ENCODE peak calls at places on chromosomes 4 and X, in six cellular contexts. O is GM19239; U is breast epithelium; S is stimulated activated CD4-positive, alpha-beta T cell treated with anti-CD3 and anti-CD28 coated beads, Interleukin-2, amount 100 ng/mL, for 48 hours; D is RPMI7951; Z is mesendoderm. R is an unnamed sample.

GRCh38 chr4:56976878-56977320 is 507 bp downstream of the NOA1 start:
- DNase-seq in Z (peak), S (peak), U (no peak), D (no peak), O (peak), R (no peak)

GRCh38 chr4:16289872-16290554 is 63.7 kb upstream of the TAPT1 start:
- DNase-seq in U (no peak), S (no peak), Z (peak), D (peak), O (no peak), R (no peak)

GRCh38 chr4:76194325-76194724 is 19.3 kb downstream of the SCARB2 start:
- DNase-seq in Z (no peak), S (no peak), U (no peak), D (peak), O (no peak), R (no peak)

GRCh38 chr4:53476232-53477037 is 99.0 kb downstream of the FIP1L1 start:
- DNase-seq in Z (peak), U (no peak), S (no peak), O (no peak), D (peak), R (no peak)

GRCh38 chr4:187157380-187157958 is 433.8 kb upstream of the FAT1 start:
- DNase-seq in U (no peak), S (no peak), Z (no peak), O (no peak), D (no peak), R (no peak)

GRCh38 chr4:174503079-174503724 is 19.1 kb downstream of the HPGD start:
- DNase-seq in U (no peak), S (no peak), O (no peak), Z (no peak), D (no peak), R (no peak)

GRCh38 chr4:38664704-38665401 is 854 bp downstream of the KLF3 start:
- DNase-seq in S (no peak), O (no peak), Z (peak), D (peak), U (peak), R (no peak)

GRCh38 chr4:16001484-16001858 is 38.5 kb upstream of the FGFBP2 start:
- DNase-seq in Z (peak), S (peak), O (peak), D (peak), U (peak), R (peak)

GRCh38 chrX:45622042-45622423 is 421.4 kb upstream of the DIPK2B start:
- DNase-seq in D (no peak), S (no peak), O (no peak), U (no peak), Z (no peak), R (no peak)

GRCh38 chr4:8055206-8055605 is 103.4 kb downstream of the ABLIM2 start:
- DNase-seq in Z (no peak), S (no peak), U (no peak), D (no peak), O (no peak), R (no peak)

GRCh38 chr4:134388351-134388750 is 186.8 kb upstream of the PABPC4L start:
- DNase-seq in D (no peak), O (no peak), S (no peak), U (no peak), Z (peak), R (no peak)

GRCh38 chr4:90127706-90128345 is 632 bp downstream of the CCSER1 start:
- DNase-seq in Z (no peak), O (no peak), S (no peak), U (no peak), D (no peak), R (no peak)

GRCh38 chr4:94444771-94445170 is 7.0 kb upstream of the PDLIM5 start:
- DNase-seq in Z (no peak), D (no peak), S (no peak), O (no peak), U (no peak), R (no peak)

GRCh38 chr4:121182296-121182695 is 18.2 kb upstream of the TNIP3 start:
- DNase-seq in O (no peak), Z (no peak), U (no peak), D (peak), S (no peak), R (no peak)

GRCh38 chr4:187685247-187685646 is 310.3 kb upstream of the ZFP42 start:
- DNase-seq in S (no peak), U (no peak), Z (no peak), O (no peak), D (no peak), R (no peak)

GRCh38 chr4:41795796-41796195 is 47.3 kb upstream of the PHOX2B start:
- DNase-seq in U (no peak), Z (no peak), S (no peak), O (no peak), D (no peak), R (no peak)

GRCh38 chr4:38590017-38590416 is 74.0 kb upstream of the KLF3 start:
- DNase-seq in U (no peak), D (peak), O (no peak), S (no peak), Z (no peak), R (no peak)

GRCh38 chrX:116240446-116240845 is 69.9 kb downstream of the AGTR2 start:
- DNase-seq in D (peak), Z (no peak), S (no peak), U (no peak), O (no peak), R (no peak)

GRCh38 chrX:16839852-16840460 is 30.2 kb downstream of the RBBP7 start:
- DNase-seq in D (peak), Z (peak), O (no peak), U (no peak), S (no peak), R (no peak)

GRCh38 chrX:112670964-112671363 is 8.8 kb downstream of the LHFPL1 start:
- DNase-seq in D (no peak), O (no peak), Z (no peak), S (no peak), U (no peak), R (no peak)

GRCh38 chr4:147160908-147161513 is 215.3 kb upstream of the TTC29 start:
- DNase-seq in O (peak), S (no peak), Z (peak), D (peak), U (no peak), R (peak)

GRCh38 chr4:155973639-155974475 is 20.2 kb upstream of the CTSO start:
- DNase-seq in D (peak), S (no peak), U (no peak), Z (peak), O (no peak), R (no peak)

GRCh38 chrX:96182366-96182765 is 502.3 kb upstream of the DIAPH2 start:
- DNase-seq in S (no peak), Z (peak), O (no peak), D (peak), U (no peak), R (no peak)

GRCh38 chrX:9873952-9874351 is 87.7 kb downstream of the SHROOM2 start:
- DNase-seq in D (peak), U (no peak), S (peak), Z (peak), O (peak), R (no peak)

GRCh38 chr4:71602271-71602890 is 181.5 kb downstream of the GC start:
- DNase-seq in S (no peak), O (no peak), D (no peak), U (no peak), Z (no peak), R (no peak)

GRCh38 chr4:138188406-138189084 is 53.6 kb downstream of the SLC7A11 start:
- DNase-seq in D (no peak), O (no peak), Z (peak), S (no peak), U (no peak), R (no peak)

GRCh38 chr4:98659741-98660507 is 1.5 kb upstream of the TSPAN5 start:
- DNase-seq in O (no peak), Z (no peak), U (no peak), S (no peak), D (peak), R (no peak)

GRCh38 chr4:81021526-81021944 is 9.0 kb upstream of the BMP3 start:
- DNase-seq in U (no peak), Z (no peak), D (no peak), S (no peak), O (no peak), R (no peak)

GRCh38 chr4:140358281-140358680 is 15.2 kb upstream of the SCOC start:
- DNase-seq in D (no peak), U (no peak), O (no peak), Z (no peak), S (no peak), R (no peak)

GRCh38 chr4:19936471-19936870 is 315.2 kb upstream of the SLIT2 start:
- DNase-seq in Z (peak), U (no peak), O (no peak), D (peak), S (no peak), R (no peak)